ENCODE peak calls at places on chromosomes 7 and 10, in four cellular contexts. W, K, V and S are unnamed samples.

GRCh38 chr7:14219125-14219524 is 229.7 kb upstream of the ETV1 start:
- DNase-seq in V (peak; percentile 5), K (no peak), W (no peak), S (no peak)

GRCh38 chr10:95693331-95693667 is 428 bp downstream of the TCTN3 start:
- DNase-seq in V (peak; percentile 11), K (no peak), W (no peak), S (no peak)

GRCh38 chr7:116173051-116174028 is 37.0 kb upstream of the TES start:
- DNase-seq in W (peak; percentile 42), K (peak; percentile 46), V (peak; percentile 65), S (no peak)

GRCh38 chr7:145692237-145692950 is 424.2 kb upstream of the CNTNAP2 start:
- DNase-seq in V (peak; percentile 36), K (no peak), W (no peak), S (no peak)

GRCh38 chr10:20105236-20105635 is 289.0 kb downstream of the PLXDC2 start:
- DNase-seq in W (no peak), K (no peak), V (no peak), S (no peak)

GRCh38 chr10:80454526-80455460 is 683 bp downstream of the TSPAN14 start:
- DNase-seq in W (peak; percentile 62), V (peak; percentile 67), K (no peak), S (peak; percentile 45)

GRCh38 chr10:103921248-103921647 is 3.3 kb upstream of the STN1 start:
- DNase-seq in V (no peak), W (no peak), K (no peak), S (no peak)

GRCh38 chr10:117458571-117458970 is 83.3 kb upstream of the PDZD8 start:
- DNase-seq in V (no peak), W (no peak), K (no peak), S (no peak)

GRCh38 chr7:74625446-74625845 is 32.1 kb upstream of the GTF2I start:
- DNase-seq in W (no peak), V (peak; percentile 65), K (peak; percentile 23), S (no peak)

GRCh38 chr7:65927489-65928448 is 54.2 kb downstream of the GUSB start:
- DNase-seq in W (no peak), V (peak; percentile 76), K (no peak), S (no peak)

GRCh38 chr7:46909601-46910051 is 672.3 kb downstream of the TNS3 start:
- DNase-seq in K (no peak), V (no peak), W (no peak), S (no peak)

GRCh38 chr10:59465089-59465488 is 102.7 kb upstream of the FAM13C start:
- DNase-seq in W (no peak), K (no peak), V (peak; percentile 11), S (no peak)

GRCh38 chr7:66804001-66804400 is 63.5 kb downstream of the RABGEF1 start:
- DNase-seq in W (no peak), K (no peak), V (no peak), S (no peak)

DNA sequence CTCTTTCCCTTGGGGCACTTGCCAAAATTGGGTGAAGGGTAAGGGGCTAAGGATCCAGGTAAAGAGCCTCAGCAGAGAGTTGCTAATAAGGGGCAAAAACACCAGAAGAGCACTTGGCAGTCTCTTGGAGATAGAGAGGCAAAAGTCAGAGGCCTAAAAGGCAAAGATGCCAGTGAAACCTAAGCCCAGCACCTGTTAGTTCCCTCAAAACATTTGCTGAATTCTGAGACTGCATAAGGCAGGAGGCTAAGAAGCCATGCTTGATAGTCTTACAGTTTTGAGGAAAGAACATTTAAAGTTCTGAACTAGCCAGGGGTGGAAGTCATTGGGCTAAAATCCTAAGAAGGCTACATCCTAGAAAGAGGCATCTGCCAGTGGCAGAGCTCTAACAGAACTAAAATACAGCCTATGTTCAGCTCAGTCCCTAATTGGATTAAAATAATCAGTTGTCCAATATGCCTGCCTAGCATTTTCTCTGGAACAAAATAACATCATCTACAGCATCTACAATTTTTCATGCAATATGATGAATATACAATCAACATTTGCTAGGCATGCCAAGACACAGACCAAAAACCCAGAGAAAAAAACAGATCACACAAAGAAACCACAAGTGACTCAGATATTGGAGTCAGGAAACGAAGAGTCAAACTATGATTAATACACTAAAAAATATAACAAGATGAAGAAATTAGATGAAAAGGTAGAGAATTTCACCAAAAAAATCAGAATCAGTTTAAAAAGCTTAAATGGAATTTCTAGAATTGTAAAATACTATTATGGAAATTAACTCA is 7.7 kb downstream of the HTR7 start:
- DNase-seq in K (no peak), V (no peak), W (no peak), S (no peak)
- TF ChIP-seq CTCF in K (no peak), V (no peak), W (no peak), S (no peak)

DNA sequence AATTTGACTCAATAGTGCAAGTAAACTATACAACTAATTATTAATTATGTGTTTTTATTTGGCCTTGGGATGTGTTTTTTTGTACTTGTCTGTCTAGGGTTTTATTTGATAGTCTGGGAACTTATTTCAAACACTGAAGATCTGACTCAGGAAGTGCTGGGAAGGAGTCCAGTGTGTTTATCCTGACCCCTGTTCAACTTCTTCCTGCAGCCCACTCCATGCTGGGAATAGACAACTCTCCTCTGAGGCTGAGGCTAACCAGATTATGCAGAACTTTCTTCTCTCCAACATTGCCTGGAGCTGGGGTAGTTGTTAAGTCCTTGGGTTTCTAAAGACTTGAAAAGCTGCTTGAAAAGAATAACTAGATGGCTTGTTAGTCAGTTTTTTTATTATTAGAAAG is 6.9 kb downstream of the CISD1 start:
- DNase-seq in W (no peak), K (no peak), V (peak; percentile 8), S (no peak)
- TF ChIP-seq CTCF in W (no peak), K (no peak), V (no peak), S (no peak)

GRCh38 chr10:6431861-6432260 is 148.2 kb downstream of the PRKCQ start:
- DNase-seq in K (no peak), W (no peak), V (no peak), S (no peak)

GRCh38 chr10:6430581-6430980 is 149.5 kb downstream of the PRKCQ start:
- DNase-seq in V (no peak), K (no peak), W (no peak), S (no peak)

GRCh38 chr10:6426317-6426716 is 153.8 kb downstream of the PRKCQ start:
- DNase-seq in V (no peak), K (no peak), W (no peak), S (no peak)

GRCh38 chr10:6427357-6427959 is 152.6 kb downstream of the PRKCQ start:
- DNase-seq in V (no peak), K (no peak), W (no peak), S (no peak)

GRCh38 chr10:6431186-6431585 is 148.9 kb downstream of the PRKCQ start:
- DNase-seq in W (no peak), V (no peak), K (no peak), S (no peak)
- TF ChIP-seq CTCF in W (no peak), V (no peak), K (no peak), S (no peak)

DNA sequence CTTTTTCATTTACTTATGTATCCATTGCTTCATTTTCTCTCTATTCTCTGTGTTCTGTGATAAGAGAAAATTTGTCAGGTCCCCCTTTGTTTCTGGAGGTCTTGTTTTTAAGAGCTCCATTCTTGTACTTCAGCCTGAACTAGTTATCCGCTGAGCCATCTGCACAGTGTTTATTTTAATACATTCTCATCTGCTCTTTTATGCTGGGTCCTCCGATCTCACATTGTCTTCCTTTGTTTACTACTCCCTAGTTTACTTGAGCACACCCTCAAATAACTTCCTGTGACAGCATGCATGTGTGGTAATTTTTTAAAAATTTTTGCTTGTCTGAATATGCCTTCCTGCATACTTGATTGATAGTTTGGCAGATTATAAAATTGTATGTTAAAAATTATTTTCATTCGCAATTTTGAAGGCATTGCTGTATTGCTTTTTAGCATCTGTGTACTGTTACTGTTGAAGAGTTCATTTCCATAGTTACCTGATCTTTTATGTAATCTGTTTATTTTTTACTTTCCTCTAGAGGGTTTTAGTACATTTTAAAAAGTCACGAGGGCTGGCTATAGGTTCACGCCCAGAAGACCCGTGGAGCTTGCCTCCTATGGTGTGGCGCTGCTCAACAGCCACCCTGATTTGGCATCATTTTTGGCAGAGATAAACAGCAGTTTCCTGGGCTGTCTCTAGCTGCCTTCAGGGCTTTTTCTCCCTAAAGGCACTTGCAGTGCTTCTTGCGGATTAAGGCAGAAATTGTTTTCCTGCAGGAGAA is 31.9 kb downstream of the RSBN1L start:
- DNase-seq in K (no peak), V (peak; percentile 10), W (no peak), S (no peak)
- TF ChIP-seq CTCF in K (no peak), V (no peak), W (no peak), S (no peak)

DNA sequence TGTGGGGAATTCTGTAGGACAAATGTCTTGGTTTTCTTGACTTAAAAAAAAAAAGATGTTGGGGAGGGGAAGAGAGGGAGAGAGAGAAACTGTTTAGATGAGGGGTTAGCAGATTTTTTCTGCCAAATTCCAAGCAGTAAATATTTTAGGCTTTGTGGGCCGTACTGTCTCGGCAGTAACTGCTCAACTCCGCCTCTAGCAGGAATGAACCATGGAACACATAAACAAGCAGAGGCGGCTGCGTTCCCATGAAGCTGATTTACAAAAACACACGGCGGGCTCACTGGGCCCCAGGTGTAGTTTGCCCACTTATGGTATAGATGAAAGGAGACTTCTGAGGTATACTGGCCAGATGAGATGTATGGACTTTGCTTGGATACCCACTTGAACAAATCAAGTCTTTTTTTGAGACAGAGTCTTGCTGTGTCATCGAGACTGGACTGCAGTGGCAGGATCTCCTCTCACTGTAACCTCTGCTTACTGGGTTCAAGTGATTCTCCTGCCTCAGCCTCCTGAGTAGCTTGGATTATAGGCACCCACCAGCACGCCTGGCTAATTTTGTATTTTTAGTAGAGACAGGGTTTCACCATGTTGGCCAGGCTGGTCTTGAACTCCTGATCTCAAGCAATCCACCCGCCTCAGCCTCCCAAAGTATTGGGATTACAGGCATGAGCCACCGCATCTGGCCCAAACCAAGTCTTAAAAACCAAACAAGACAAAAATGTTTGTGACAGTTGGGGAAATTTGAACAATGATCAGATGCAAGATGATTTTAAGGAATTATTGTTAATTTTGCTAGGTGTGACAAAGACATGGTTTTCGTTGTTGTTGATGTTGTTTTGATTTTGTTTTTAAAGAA is 9.7 kb upstream of the ADAMTS14 start:
- DNase-seq in K (peak; percentile 30), W (no peak), V (peak; percentile 46), S (no peak)
- TF ChIP-seq CTCF in K (no peak), W (no peak), V (no peak), S (no peak)